ENCODE peak calls at places on chromosomes 13 and 19, in eight cellular contexts. One of them, this sample, is unnamed. For H3K9me3, the result is how much of the 10 kb centered on the place peaks cover.

GRCh38 chr19:6738726-6739389 is 622 bp upstream of the TRIP10 start:
- ATAC-seq in pancreas: no peak
- ATAC-seq in heart right ventricle: no peak
- ATAC-seq in upper lobe of right lung: no peak
- ATAC-seq in mucosa of descending colon: peak
- ATAC-seq in psoas muscle: no peak
- ATAC-seq in left lung: no peak
- ATAC-seq in CD4-positive, alpha-beta T cell: no peak
- ATAC-seq in this sample: no peak

GRCh38 chr13:30792257-30793000 is 57.1 kb downstream of the ALOX5AP start:
- ATAC-seq in pancreas: peak
- ATAC-seq in heart right ventricle: peak
- ATAC-seq in upper lobe of right lung: peak
- ATAC-seq in mucosa of descending colon: peak
- ATAC-seq in psoas muscle: peak
- ATAC-seq in left lung: peak
- ATAC-seq in CD4-positive, alpha-beta T cell: no peak
- ATAC-seq in this sample: peak

GRCh38 chr19:48379058-48379457 is 12.3 kb downstream of the KDELR1 start:
- ATAC-seq in pancreas: peak
- ATAC-seq in heart right ventricle: no peak
- ATAC-seq in upper lobe of right lung: no peak
- ATAC-seq in mucosa of descending colon: peak
- ATAC-seq in psoas muscle: no peak
- ATAC-seq in left lung: no peak
- ATAC-seq in CD4-positive, alpha-beta T cell: no peak
- ATAC-seq in this sample: no peak

GRCh38 chr13:48829536-48829935 is 146.2 kb upstream of the FNDC3A start:
- ATAC-seq in pancreas: no peak
- ATAC-seq in heart right ventricle: no peak
- ATAC-seq in upper lobe of right lung: no peak
- ATAC-seq in mucosa of descending colon: no peak
- ATAC-seq in psoas muscle: no peak
- ATAC-seq in left lung: no peak
- ATAC-seq in CD4-positive, alpha-beta T cell: no peak
- ATAC-seq in this sample: no peak

GRCh38 chr13:41900918-41901317 is 60.0 kb downstream of the VWA8 start:
- ATAC-seq in pancreas: no peak
- ATAC-seq in heart right ventricle: no peak
- ATAC-seq in upper lobe of right lung: no peak
- ATAC-seq in mucosa of descending colon: peak
- ATAC-seq in psoas muscle: no peak
- ATAC-seq in left lung: no peak
- ATAC-seq in CD4-positive, alpha-beta T cell: no peak
- ATAC-seq in this sample: no peak

GRCh38 chr13:66532146-66532545 is 698.0 kb downstream of the PCDH9 start:
- ATAC-seq in pancreas: no peak
- ATAC-seq in heart right ventricle: no peak
- ATAC-seq in upper lobe of right lung: no peak
- ATAC-seq in mucosa of descending colon: no peak
- ATAC-seq in psoas muscle: no peak
- ATAC-seq in left lung: no peak
- ATAC-seq in CD4-positive, alpha-beta T cell: no peak
- ATAC-seq in this sample: no peak

GRCh38 chr13:110590577-110590976 is 24.8 kb upstream of the NAXD start:
- ATAC-seq in pancreas: peak
- ATAC-seq in heart right ventricle: no peak
- ATAC-seq in upper lobe of right lung: peak
- ATAC-seq in mucosa of descending colon: no peak
- ATAC-seq in psoas muscle: no peak
- ATAC-seq in left lung: peak
- ATAC-seq in CD4-positive, alpha-beta T cell: no peak
- ATAC-seq in this sample: no peak

GRCh38 chr13:31904941-31905824 is 126.4 kb upstream of the FRY start:
- ATAC-seq in pancreas: no peak
- ATAC-seq in heart right ventricle: no peak
- ATAC-seq in upper lobe of right lung: no peak
- ATAC-seq in mucosa of descending colon: no peak
- ATAC-seq in psoas muscle: peak
- ATAC-seq in left lung: no peak
- ATAC-seq in CD4-positive, alpha-beta T cell: no peak
- ATAC-seq in this sample: no peak

GRCh38 chr13:31951215-31951678 is 80.3 kb upstream of the FRY start:
- ATAC-seq in pancreas: peak
- ATAC-seq in heart right ventricle: peak
- ATAC-seq in upper lobe of right lung: peak
- ATAC-seq in mucosa of descending colon: peak
- ATAC-seq in psoas muscle: peak
- ATAC-seq in left lung: peak
- ATAC-seq in CD4-positive, alpha-beta T cell: peak
- ATAC-seq in this sample: peak

GRCh38 chr19:7699003-7699402 is 2.9 kb downstream of the FCER2 start:
- ATAC-seq in pancreas: no peak
- ATAC-seq in heart right ventricle: no peak
- ATAC-seq in upper lobe of right lung: no peak
- ATAC-seq in mucosa of descending colon: no peak
- ATAC-seq in psoas muscle: no peak
- ATAC-seq in left lung: no peak
- ATAC-seq in CD4-positive, alpha-beta T cell: no peak
- ATAC-seq in this sample: no peak

GRCh38 chr19:34348899-34349487 is 16.0 kb upstream of the GPI start:
- ATAC-seq in pancreas: no peak
- ATAC-seq in heart right ventricle: no peak
- ATAC-seq in upper lobe of right lung: no peak
- ATAC-seq in mucosa of descending colon: no peak
- ATAC-seq in psoas muscle: peak
- ATAC-seq in left lung: no peak
- ATAC-seq in CD4-positive, alpha-beta T cell: no peak
- ATAC-seq in this sample: no peak

GRCh38 chr13:46799139-46799538 is 2.2 kb upstream of the ESD start:
- ATAC-seq in pancreas: no peak
- ATAC-seq in heart right ventricle: no peak
- ATAC-seq in upper lobe of right lung: no peak
- ATAC-seq in mucosa of descending colon: no peak
- ATAC-seq in psoas muscle: no peak
- ATAC-seq in left lung: no peak
- ATAC-seq in CD4-positive, alpha-beta T cell: no peak
- ATAC-seq in this sample: no peak

GRCh38 chr13:46801831-46802230 is 4.9 kb upstream of the ESD start:
- ATAC-seq in pancreas: no peak
- ATAC-seq in heart right ventricle: no peak
- ATAC-seq in upper lobe of right lung: no peak
- ATAC-seq in mucosa of descending colon: no peak
- ATAC-seq in psoas muscle: no peak
- ATAC-seq in left lung: peak
- ATAC-seq in CD4-positive, alpha-beta T cell: no peak
- ATAC-seq in this sample: no peak

GRCh38 chr13:46803586-46803985 is 6.6 kb upstream of the ESD start:
- ATAC-seq in pancreas: no peak
- ATAC-seq in heart right ventricle: no peak
- ATAC-seq in upper lobe of right lung: no peak
- ATAC-seq in mucosa of descending colon: no peak
- ATAC-seq in psoas muscle: no peak
- ATAC-seq in left lung: no peak
- ATAC-seq in CD4-positive, alpha-beta T cell: no peak
- ATAC-seq in this sample: no peak

DNA sequence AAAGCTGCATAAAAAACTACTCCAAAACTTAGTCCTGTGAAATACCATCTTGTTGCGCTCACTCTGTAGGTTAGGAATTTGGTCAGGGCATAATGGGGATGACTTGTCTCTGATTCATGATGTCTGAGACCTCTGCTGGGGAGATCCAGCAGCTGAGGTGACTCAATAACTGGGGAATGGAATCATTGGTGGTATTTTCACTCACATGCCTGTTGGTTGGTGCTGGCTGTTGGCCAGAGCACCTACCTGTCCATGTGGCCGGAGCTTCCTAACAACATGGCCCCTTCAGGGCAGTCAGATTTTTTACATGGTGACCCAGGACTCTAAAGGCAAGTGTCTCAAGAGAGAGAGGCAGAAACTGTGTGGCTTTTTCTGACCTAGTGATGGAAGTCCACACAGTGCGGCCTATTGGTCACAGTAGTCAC is 7.4 kb upstream of the ESD start:
- ATAC-seq in pancreas: no peak
- ATAC-seq in heart right ventricle: no peak
- ATAC-seq in upper lobe of right lung: no peak
- ATAC-seq in mucosa of descending colon: no peak
- ATAC-seq in psoas muscle: no peak
- ATAC-seq in left lung: no peak
- ATAC-seq in CD4-positive, alpha-beta T cell: no peak
- ATAC-seq in this sample: no peak
- TF ChIP-seq CTCF in pancreas: no peak
- TF ChIP-seq CTCF in heart right ventricle: no peak
- TF ChIP-seq CTCF in upper lobe of right lung: no peak
- TF ChIP-seq CTCF in mucosa of descending colon: no peak
- TF ChIP-seq CTCF in psoas muscle: no peak
- TF ChIP-seq CTCF in left lung: no peak
- TF ChIP-seq CTCF in CD4-positive, alpha-beta T cell: no peak
- TF ChIP-seq CTCF in this sample: no peak

GRCh38 chr19:21697698-21698097 is 69.7 kb downstream of the ZNF100 start:
- ATAC-seq in pancreas: peak
- ATAC-seq in heart right ventricle: no peak
- ATAC-seq in upper lobe of right lung: no peak
- ATAC-seq in mucosa of descending colon: no peak
- ATAC-seq in psoas muscle: no peak
- ATAC-seq in left lung: peak
- ATAC-seq in CD4-positive, alpha-beta T cell: no peak
- ATAC-seq in this sample: no peak

GRCh38 chr19:21697171-21697570 is 70.2 kb downstream of the ZNF100 start:
- ATAC-seq in pancreas: peak
- ATAC-seq in heart right ventricle: no peak
- ATAC-seq in upper lobe of right lung: peak
- ATAC-seq in mucosa of descending colon: no peak
- ATAC-seq in psoas muscle: no peak
- ATAC-seq in left lung: peak
- ATAC-seq in CD4-positive, alpha-beta T cell: no peak
- ATAC-seq in this sample: no peak

GRCh38 chr19:21693399-21693798 is 74.0 kb downstream of the ZNF100 start:
- ATAC-seq in pancreas: no peak
- ATAC-seq in heart right ventricle: no peak
- ATAC-seq in upper lobe of right lung: no peak
- ATAC-seq in mucosa of descending colon: no peak
- ATAC-seq in psoas muscle: no peak
- ATAC-seq in left lung: no peak
- ATAC-seq in CD4-positive, alpha-beta T cell: no peak
- ATAC-seq in this sample: no peak

GRCh38 chr19:21691656-21692055 is 75.7 kb downstream of the ZNF100 start:
- ATAC-seq in pancreas: no peak
- ATAC-seq in heart right ventricle: peak
- ATAC-seq in upper lobe of right lung: peak
- ATAC-seq in mucosa of descending colon: no peak
- ATAC-seq in psoas muscle: no peak
- ATAC-seq in left lung: no peak
- ATAC-seq in CD4-positive, alpha-beta T cell: no peak
- ATAC-seq in this sample: no peak

GRCh38 chr19:21694171-21694906 is 73.0 kb downstream of the ZNF100 start:
- ATAC-seq in pancreas: no peak
- ATAC-seq in heart right ventricle: no peak
- ATAC-seq in upper lobe of right lung: no peak
- ATAC-seq in mucosa of descending colon: no peak
- ATAC-seq in psoas muscle: no peak
- ATAC-seq in left lung: no peak
- ATAC-seq in CD4-positive, alpha-beta T cell: no peak
- ATAC-seq in this sample: no peak
- H3K9me3 ChIP-seq in pancreas: under half
- H3K9me3 ChIP-seq in heart right ventricle: under half
- H3K9me3 ChIP-seq in upper lobe of right lung: under half
- H3K9me3 ChIP-seq in mucosa of descending colon: under half
- H3K9me3 ChIP-seq in psoas muscle: under half
- H3K9me3 ChIP-seq in left lung: under half
- H3K9me3 ChIP-seq in CD4-positive, alpha-beta T cell: under half
- H3K9me3 ChIP-seq in this sample: under half

GRCh38 chr13:63120883-63121282 is 1705.2 kb upstream of the PCDH20 start:
- ATAC-seq in pancreas: no peak
- ATAC-seq in heart right ventricle: no peak
- ATAC-seq in upper lobe of right lung: no peak
- ATAC-seq in mucosa of descending colon: no peak
- ATAC-seq in psoas muscle: no peak
- ATAC-seq in left lung: no peak
- ATAC-seq in CD4-positive, alpha-beta T cell: no peak
- ATAC-seq in this sample: no peak

GRCh38 chr13:63124863-63125262 is 1709.2 kb upstream of the PCDH20 start:
- ATAC-seq in pancreas: no peak
- ATAC-seq in heart right ventricle: no peak
- ATAC-seq in upper lobe of right lung: no peak
- ATAC-seq in mucosa of descending colon: no peak
- ATAC-seq in psoas muscle: no peak
- ATAC-seq in left lung: no peak
- ATAC-seq in CD4-positive, alpha-beta T cell: no peak
- ATAC-seq in this sample: no peak
- TF ChIP-seq CTCF in pancreas: peak
- TF ChIP-seq CTCF in heart right ventricle: peak
- TF ChIP-seq CTCF in upper lobe of right lung: peak
- TF ChIP-seq CTCF in mucosa of descending colon: no peak
- TF ChIP-seq CTCF in psoas muscle: peak
- TF ChIP-seq CTCF in left lung: no peak
- TF ChIP-seq CTCF in CD4-positive, alpha-beta T cell: no peak
- TF ChIP-seq CTCF in this sample: peak

GRCh38 chr19:23055501-23055900 is 52.5 kb upstream of the ZNF728 start:
- ATAC-seq in pancreas: no peak
- ATAC-seq in heart right ventricle: no peak
- ATAC-seq in upper lobe of right lung: no peak
- ATAC-seq in mucosa of descending colon: no peak
- ATAC-seq in psoas muscle: no peak
- ATAC-seq in left lung: no peak
- ATAC-seq in CD4-positive, alpha-beta T cell: no peak
- ATAC-seq in this sample: no peak

GRCh38 chr19:23054456-23054855 is 51.5 kb upstream of the ZNF728 start:
- ATAC-seq in pancreas: no peak
- ATAC-seq in heart right ventricle: no peak
- ATAC-seq in upper lobe of right lung: no peak
- ATAC-seq in mucosa of descending colon: no peak
- ATAC-seq in psoas muscle: no peak
- ATAC-seq in left lung: no peak
- ATAC-seq in CD4-positive, alpha-beta T cell: no peak
- ATAC-seq in this sample: no peak

GRCh38 chr19:23055946-23056345 is 53.0 kb upstream of the ZNF728 start:
- ATAC-seq in pancreas: no peak
- ATAC-seq in heart right ventricle: no peak
- ATAC-seq in upper lobe of right lung: no peak
- ATAC-seq in mucosa of descending colon: no peak
- ATAC-seq in psoas muscle: no peak
- ATAC-seq in left lung: no peak
- ATAC-seq in CD4-positive, alpha-beta T cell: no peak
- ATAC-seq in this sample: no peak

GRCh38 chr19:23049256-23049655 is 46.3 kb upstream of the ZNF728 start:
- ATAC-seq in pancreas: no peak
- ATAC-seq in heart right ventricle: no peak
- ATAC-seq in upper lobe of right lung: no peak
- ATAC-seq in mucosa of descending colon: no peak
- ATAC-seq in psoas muscle: no peak
- ATAC-seq in left lung: no peak
- ATAC-seq in CD4-positive, alpha-beta T cell: no peak
- ATAC-seq in this sample: no peak

GRCh38 chr19:23052349-23052748 is 49.4 kb upstream of the ZNF728 start:
- ATAC-seq in pancreas: no peak
- ATAC-seq in heart right ventricle: no peak
- ATAC-seq in upper lobe of right lung: no peak
- ATAC-seq in mucosa of descending colon: no peak
- ATAC-seq in psoas muscle: no peak
- ATAC-seq in left lung: no peak
- ATAC-seq in CD4-positive, alpha-beta T cell: no peak
- ATAC-seq in this sample: no peak
- H3K9me3 ChIP-seq in pancreas: under half
- H3K9me3 ChIP-seq in heart right ventricle: under half
- H3K9me3 ChIP-seq in upper lobe of right lung: under half
- H3K9me3 ChIP-seq in mucosa of descending colon: under half
- H3K9me3 ChIP-seq in psoas muscle: under half
- H3K9me3 ChIP-seq in left lung: half or more
- H3K9me3 ChIP-seq in CD4-positive, alpha-beta T cell: under half
- H3K9me3 ChIP-seq in this sample: under half